ENCODE peak calls at places on chromosomes 1 and 21, in five cellular contexts. D, A, Y, C and Z are unnamed samples.

GRCh38 chr1:221756830-221757551 is 15.1 kb upstream of the DUSP10 start:
- DNase-seq in D (peak), A (no peak), C (peak), Y (no peak), Z (no peak)

GRCh38 chr21:32569261-32570230 is 15.8 kb downstream of the TCP10L start:
- DNase-seq in C (peak), A (peak), Y (peak), D (peak), Z (no peak)

GRCh38 chr1:188432427-188432826 is 1603.7 kb downstream of the PLA2G4A start:
- DNase-seq in C (peak), A (no peak), D (peak), Y (no peak), Z (no peak)

GRCh38 chr21:33884361-33885157 is 31.0 kb downstream of the ATP5PO start:
- DNase-seq in A (no peak), C (peak), Y (no peak), D (no peak), Z (no peak)

GRCh38 chr21:35738342-35738961 is 321.9 kb downstream of the SETD4 start:
- DNase-seq in D (peak), A (no peak), Y (no peak), C (peak), Z (no peak)

GRCh38 chr1:13806108-13806507 is 106.1 kb downstream of the PRDM2 start:
- DNase-seq in D (no peak), Y (peak), A (no peak), C (no peak), Z (no peak)

GRCh38 chr1:223745731-223746130 is 33.4 kb downstream of the CAPN2 start:
- DNase-seq in Y (no peak), A (no peak), D (no peak), C (peak), Z (no peak)

GRCh38 chr1:214429951-214430742 is 121.3 kb downstream of the PTPN14 start:
- DNase-seq in D (peak), C (peak), Y (no peak), A (no peak), Z (no peak)

GRCh38 chr1:51515982-51516638 is 3.0 kb downstream of the EPS15 start:
- DNase-seq in Y (no peak), D (no peak), A (no peak), C (no peak), Z (no peak)

GRCh38 chr1:51516639-51517158 is 2.4 kb downstream of the EPS15 start:
- DNase-seq in Y (no peak), D (no peak), C (peak), A (no peak), Z (no peak)

GRCh38 chr1:51512611-51513010 is 6.5 kb downstream of the EPS15 start:
- DNase-seq in A (no peak), Y (no peak), D (no peak), C (no peak), Z (no peak)

GRCh38 chr1:51515312-51515960 is 3.6 kb downstream of the EPS15 start:
- DNase-seq in Y (no peak), A (no peak), D (no peak), C (no peak), Z (no peak)

GRCh38 chr1:51514733-51515132 is 4.3 kb downstream of the EPS15 start:
- DNase-seq in C (no peak), D (no peak), A (no peak), Y (no peak), Z (no peak)
- H3K4me3 ChIP-seq in C (no peak), D (no peak), A (no peak), Y (no peak), Z (no peak)

GRCh38 chr1:161197560-161198205 is 1.2 kb downstream of the ADAMTS4 start:
- DNase-seq in D (no peak), C (no peak), Y (no peak), A (no peak), Z (no peak)
- H3K4me3 ChIP-seq in D (peak), C (peak), Y (peak), A (no peak), Z (peak)

DNA sequence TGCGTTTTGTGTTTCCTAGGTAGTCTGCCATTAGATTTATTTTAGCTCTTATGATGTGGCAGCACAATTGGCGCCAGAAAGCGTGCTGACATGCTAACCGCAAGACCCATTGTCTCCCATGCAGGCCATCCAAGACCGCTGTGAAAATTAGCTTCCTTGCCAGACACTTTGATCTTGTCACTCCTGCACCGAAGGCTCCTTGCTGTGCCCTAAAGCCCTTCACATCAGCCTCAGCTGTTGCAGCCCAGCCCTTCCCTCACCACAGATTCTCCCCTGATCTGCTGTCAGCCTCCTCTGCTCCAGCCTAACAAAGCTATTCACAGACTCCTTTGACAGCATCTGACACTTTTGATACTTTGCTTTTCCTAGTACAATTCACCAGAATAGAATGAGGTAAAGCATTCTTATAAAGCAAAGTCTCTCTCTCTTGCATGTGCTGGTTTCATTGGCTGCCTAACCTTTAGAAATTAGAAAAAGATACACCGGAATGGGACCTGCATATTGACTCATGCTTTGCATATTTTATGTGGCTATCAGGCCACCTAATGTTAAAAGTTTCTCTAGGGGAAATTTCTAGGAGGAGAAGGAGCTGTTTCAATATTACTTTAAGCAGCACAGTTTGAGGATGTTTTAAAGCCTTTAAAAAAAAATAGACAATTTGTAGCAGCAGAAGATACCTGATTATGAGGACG is 280.3 kb upstream of the FMN2 start:
- DNase-seq in C (no peak), A (no peak), D (no peak), Y (no peak), Z (no peak)
- H3K4me3 ChIP-seq in C (no peak), A (no peak), D (no peak), Y (no peak), Z (no peak)

DNA sequence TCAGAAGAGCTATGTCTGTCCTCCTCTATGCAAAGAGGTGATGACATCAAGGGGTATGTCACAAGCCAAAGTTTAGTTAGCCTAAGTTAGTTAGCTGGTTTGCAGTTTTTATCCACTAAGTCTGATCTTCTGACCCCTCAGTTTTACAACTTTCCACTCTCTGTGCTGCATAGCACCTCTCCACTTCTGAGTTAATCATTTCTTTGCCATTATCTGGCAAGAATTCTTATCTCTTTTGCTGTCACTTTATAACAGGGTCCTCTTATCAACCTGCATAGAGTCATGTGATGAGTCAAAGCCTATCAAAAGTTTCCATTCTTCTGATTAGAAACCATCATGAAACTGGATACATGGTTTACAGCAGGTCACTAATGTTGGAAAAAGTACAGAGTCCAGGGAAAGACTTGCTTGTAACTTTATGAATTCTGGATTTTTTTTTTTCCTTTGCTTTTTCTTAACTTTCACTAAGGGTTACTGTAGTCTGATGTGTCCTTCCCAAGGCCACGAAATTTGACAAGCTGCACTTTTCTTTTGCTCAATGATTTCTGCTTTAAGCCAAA is at the start of gene NR5A2:
- DNase-seq in Y (no peak), D (no peak), A (no peak), C (no peak), Z (no peak)
- H3K4me3 ChIP-seq in Y (no peak), D (peak), A (no peak), C (no peak), Z (no peak)

GRCh38 chr1:112507336-112507735 is 1.4 kb upstream of the WNT2B start:
- DNase-seq in C (no peak), D (no peak), A (no peak), Y (no peak), Z (no peak)
- H3K4me3 ChIP-seq in C (no peak), D (no peak), A (peak), Y (no peak), Z (no peak)

DNA sequence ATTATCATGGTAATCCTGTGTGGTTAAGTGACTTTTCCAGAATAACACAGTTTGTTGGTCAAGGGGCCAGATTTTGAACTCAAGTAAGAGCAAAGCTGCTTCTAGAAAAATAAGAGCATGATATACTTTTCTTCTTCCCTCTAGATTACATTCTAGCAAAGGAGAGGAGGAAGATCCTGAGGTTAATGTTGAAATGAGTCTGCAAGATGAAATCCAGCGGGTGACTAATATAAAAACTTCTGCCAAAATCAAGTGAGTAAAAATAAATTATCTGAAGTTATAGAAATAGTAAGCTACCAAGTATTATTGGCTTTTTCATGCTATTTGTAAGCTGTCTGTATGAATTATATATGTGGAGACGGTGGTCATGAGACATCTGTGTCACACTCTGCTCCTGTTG is 12.8 kb downstream of the WDR3 start:
- DNase-seq in C (no peak), D (no peak), Y (no peak), A (no peak), Z (no peak)
- H3K4me3 ChIP-seq in C (no peak), D (no peak), Y (no peak), A (no peak), Z (no peak)

GRCh38 chr21:45013271-45013841 is 61.0 kb upstream of the ADARB1 start:
- DNase-seq in A (no peak), Y (peak), D (no peak), C (no peak), Z (no peak)

GRCh38 chr21:45012661-45013270 is 61.6 kb upstream of the ADARB1 start:
- DNase-seq in A (no peak), C (no peak), Y (peak), D (no peak), Z (no peak)

GRCh38 chr21:45011426-45011825 is 63.0 kb upstream of the ADARB1 start:
- DNase-seq in Y (peak), D (no peak), C (no peak), A (no peak), Z (no peak)

GRCh38 chr21:45010860-45011259 is 63.5 kb upstream of the ADARB1 start:
- DNase-seq in A (no peak), Y (peak), C (no peak), D (no peak), Z (no peak)

GRCh38 chr21:45011911-45012660 is 62.3 kb upstream of the ADARB1 start:
- DNase-seq in A (no peak), Y (peak), C (peak), D (peak), Z (peak)
- H3K4me3 ChIP-seq in A (no peak), Y (no peak), C (no peak), D (no peak), Z (no peak)

DNA sequence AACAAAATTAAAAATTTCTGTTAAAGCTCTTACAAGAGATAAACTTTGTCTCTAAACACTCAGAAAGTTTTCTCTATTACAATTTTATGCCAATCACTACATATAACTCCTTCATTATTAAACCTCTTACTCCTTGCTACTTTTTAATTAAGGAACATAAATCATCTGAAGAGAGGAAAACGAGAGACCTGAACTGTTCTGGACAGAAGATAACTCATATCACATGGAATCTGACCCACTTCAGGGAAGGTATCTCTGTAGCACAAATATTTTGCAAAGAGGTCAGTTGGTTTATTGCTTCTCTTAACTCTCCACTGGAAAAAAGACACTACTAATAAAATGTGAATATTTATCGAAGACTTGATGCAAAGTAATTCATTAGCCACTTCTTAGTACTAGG is 199.5 kb downstream of the VAV3 start:
- DNase-seq in C (no peak), A (no peak), D (no peak), Y (no peak), Z (no peak)
- H3K4me3 ChIP-seq in C (no peak), A (no peak), D (no peak), Y (no peak), Z (no peak)

GRCh38 chr1:229407206-229408026 is 26.5 kb downstream of the ACTA1 start:
- DNase-seq in Y (no peak), A (no peak), C (peak), D (no peak), Z (no peak)
- H3K4me3 ChIP-seq in Y (no peak), A (peak), C (no peak), D (no peak), Z (peak)